ENCODE peak calls at places on chromosome 9, in six cellular contexts. J is progenitor cell of endocrine pancreas, H is T-helper 9 cell, K is Ammon's horn, E is AG20443, U is T follicular helper cell. V is an unnamed sample.

GRCh38 chr9:93996863-93997262 is 41.7 kb upstream of the BARX1 start:
- DNase-seq in E (no peak), H (no peak), K (no peak), U (no peak), J (no peak), V (no peak)

GRCh38 chr9:7782390-7783120 is 17.0 kb downstream of the DMAC1 start:
- DNase-seq in H (no peak), E (no peak), K (no peak), J (no peak), U (no peak), V (no peak)

GRCh38 chr9:71524996-71525580 is 243.2 kb downstream of the CEMIP2 start:
- DNase-seq in U (no peak), J (no peak), E (no peak), H (no peak), K (no peak), V (no peak)

GRCh38 chr9:108040783-108041182 is 551.2 kb upstream of the KLF4 start:
- DNase-seq in J (no peak), U (no peak), K (no peak), E (peak), H (no peak), V (no peak)

GRCh38 chr9:36855443-36856315 is 178.4 kb downstream of the PAX5 start:
- DNase-seq in J (peak), E (peak), U (no peak), K (no peak), H (no peak), V (peak)

GRCh38 chr9:79574716-79575242 is 3.0 kb downstream of the TLE4 start:
- DNase-seq in E (no peak), J (no peak), U (no peak), H (no peak), K (no peak), V (no peak)

GRCh38 chr9:85858351-85858750 is 82.6 kb upstream of the NAA35 start:
- DNase-seq in J (no peak), K (no peak), U (no peak), E (no peak), H (no peak), V (no peak)

GRCh38 chr9:79256691-79257213 is 315.0 kb upstream of the TLE4 start:
- DNase-seq in E (peak), U (no peak), K (peak), H (no peak), J (peak), V (no peak)

GRCh38 chr9:107215381-107215780 is 67.7 kb upstream of the RAD23B start:
- DNase-seq in E (peak), H (no peak), U (no peak), J (no peak), K (no peak), V (no peak)

GRCh38 chr9:114834386-114834785 is 28.5 kb upstream of the TNFSF15 start:
- DNase-seq in U (no peak), H (no peak), E (no peak), J (no peak), K (no peak), V (no peak)

GRCh38 chr9:112411626-112412027 is 31.7 kb downstream of the HSDL2 start:
- DNase-seq in E (peak), J (no peak), U (no peak), K (no peak), H (no peak), V (no peak)

GRCh38 chr9:32395483-32396216 is 11.2 kb downstream of the ACO1 start:
- DNase-seq in J (no peak), E (peak), U (no peak), K (no peak), H (no peak), V (no peak)

GRCh38 chr9:116450378-116451139 is 236.5 kb upstream of the TRIM32 start:
- DNase-seq in K (no peak), E (no peak), J (no peak), U (no peak), H (no peak), V (no peak)

GRCh38 chr9:5630038-5630507 is 1.2 kb downstream of the RIC1 start:
- DNase-seq in J (no peak), K (peak), H (no peak), U (no peak), E (peak), V (no peak)

GRCh38 chr9:135269912-135270630 is 182.6 kb downstream of the OLFM1 start:
- DNase-seq in H (no peak), U (no peak), J (no peak), E (no peak), K (no peak), V (no peak)

GRCh38 chr9:109371374-109371773 is 50.5 kb upstream of the EPB41L4B start:
- DNase-seq in K (no peak), J (no peak), U (no peak), H (no peak), E (no peak), V (no peak)

GRCh38 chr9:10855847-10856246 is 243.0 kb upstream of the PTPRD start:
- DNase-seq in J (no peak), E (no peak), H (no peak), U (no peak), K (peak), V (no peak)

GRCh38 chr9:112080831-112081542 is 94.1 kb downstream of the SUSD1 start:
- DNase-seq in H (no peak), K (no peak), U (no peak), J (no peak), E (no peak), V (no peak)

GRCh38 chr9:20549053-20549452 is 73.2 kb downstream of the MLLT3 start:
- DNase-seq in H (no peak), K (no peak), E (no peak), J (no peak), U (no peak), V (no peak)

GRCh38 chr9:36128331-36128730 is 8.2 kb upstream of the GLIPR2 start:
- DNase-seq in E (no peak), U (no peak), J (no peak), K (no peak), H (no peak), V (no peak)

GRCh38 chr9:131407717-131408195 is 13.9 kb downstream of the PRRC2B start:
- DNase-seq in U (peak), H (peak), J (no peak), K (peak), E (peak), V (peak)

GRCh38 chr9:79221084-79221483 is 350.7 kb upstream of the TLE4 start:
- DNase-seq in H (no peak), J (no peak), E (peak), K (no peak), U (no peak), V (no peak)

GRCh38 chr9:8037745-8038144 is 238.2 kb upstream of the DMAC1 start:
- DNase-seq in U (no peak), J (no peak), K (no peak), E (no peak), H (no peak), V (no peak)

GRCh38 chr9:37466037-37466709 is 923 bp upstream of the ZBTB5 start:
- DNase-seq in J (peak), U (peak), H (peak), K (peak), E (peak), V (peak)

GRCh38 chr9:87498046-87498815 is 564 bp downstream of the DAPK1 start:
- DNase-seq in K (peak), E (peak), J (peak), U (no peak), H (no peak), V (no peak)

GRCh38 chr9:91832322-91832721 is 117.7 kb downstream of the ROR2 start:
- DNase-seq in K (no peak), J (no peak), E (no peak), H (no peak), U (no peak), V (no peak)

GRCh38 chr9:34603610-34604231 is 8.2 kb downstream of the RPP25L start:
- DNase-seq in J (peak), U (peak), E (peak), H (peak), K (peak), V (peak)

GRCh38 chr9:21802418-21803000 is at the start of gene MTAP:
- DNase-seq in U (peak), K (peak), J (peak), E (peak), H (peak), V (peak)

GRCh38 chr9:22307013-22307711 is 139.5 kb upstream of the DMRTA1 start:
- DNase-seq in J (no peak), K (peak), U (no peak), H (no peak), E (peak), V (no peak)

GRCh38 chr9:100670719-100671118 is 92.8 kb downstream of the CAVIN4 start:
- DNase-seq in E (no peak), J (no peak), K (no peak), H (no peak), U (no peak), V (no peak)

GRCh38 chr9:16063241-16063591 is 510.4 kb downstream of the CCDC171 start:
- DNase-seq in H (no peak), U (no peak), K (no peak), E (no peak), J (no peak), V (no peak)

GRCh38 chr9:117707561-117707960 is 3.4 kb downstream of the TLR4 start:
- DNase-seq in J (no peak), K (no peak), U (no peak), H (no peak), E (no peak), V (no peak)

GRCh38 chr9:12815895-12816294 is 41.1 kb downstream of the LURAP1L start:
- DNase-seq in E (no peak), K (no peak), H (no peak), U (no peak), J (no peak), V (no peak)

GRCh38 chr9:70435948-70436347 is 21.5 kb upstream of the KLF9 start:
- DNase-seq in K (no peak), E (peak), J (no peak), H (no peak), U (no peak), V (no peak)

GRCh38 chr9:99000480-99001395 is 57.0 kb downstream of the COL15A1 start:
- DNase-seq in U (peak), H (peak), E (peak), J (no peak), K (peak), V (peak)

GRCh38 chr9:137269231-137269772 is 8.2 kb upstream of the TOR4A start:
- DNase-seq in K (no peak), E (no peak), U (no peak), H (no peak), J (no peak), V (no peak)

GRCh38 chr9:132075853-132076252 is 3.8 kb downstream of the MED27 start:
- DNase-seq in H (no peak), U (no peak), E (no peak), K (no peak), J (no peak), V (no peak)

GRCh38 chr9:129630967-129631672 is 5.2 kb downstream of the NTMT1 start:
- DNase-seq in E (peak), J (no peak), K (no peak), H (no peak), U (no peak), V (no peak)

GRCh38 chr9:136671254-136671614 is 8.5 kb downstream of the EGFL7 start:
- DNase-seq in K (no peak), U (no peak), J (no peak), E (no peak), H (no peak), V (no peak)

GRCh38 chr9:32741706-32742105 is 41.6 kb upstream of the TMEM215 start:
- DNase-seq in J (no peak), H (no peak), U (no peak), K (no peak), E (no peak), V (no peak)

V was measured in T-helper 1 cell.